ENCODE peak calls at places on chromosomes 7 and 10, in eight cellular contexts. V is GM12878, A is HepG2, Z is endothelial cell of umbilical vein, T is HCT116, S is H1, X is K562, R is SK-N-MC. K is an unnamed sample.

GRCh38 chr7:138116156-138116555 is 39.9 kb downstream of the AKR1D1 start:
- DNase-seq in T (no peak), V (no peak), A (no peak), S (no peak), Z (no peak), X (no peak), R (no peak), K (no peak)

GRCh38 chr10:102918817-102919236 is 733 bp downstream of the CNNM2 start:
- DNase-seq in V (no peak), S (no peak), X (peak), R (no peak), T (no peak), A (peak), Z (no peak), K (peak)

GRCh38 chr7:153404781-153405279 is 645.3 kb downstream of the ACTR3B start:
- DNase-seq in A (no peak), S (no peak), R (no peak), V (no peak), Z (no peak), X (no peak), T (no peak), K (no peak)

GRCh38 chr7:83908526-83908925 is 259.6 kb upstream of the SEMA3E start:
- DNase-seq in T (no peak), V (no peak), A (no peak), X (no peak), Z (no peak), R (no peak), S (no peak), K (no peak)

GRCh38 chr10:71854031-71854430 is 3.0 kb upstream of the PSAP start:
- DNase-seq in A (no peak), Z (no peak), V (no peak), X (peak), T (no peak), S (no peak), R (no peak), K (no peak)

GRCh38 chr7:99459087-99459486 is 6.9 kb downstream of the ATP5MF start:
- DNase-seq in R (no peak), Z (peak), V (no peak), X (peak), S (no peak), T (no peak), A (peak), K (peak)

GRCh38 chr10:123146013-123146891 is 1.7 kb upstream of the HMX2 start:
- DNase-seq in Z (no peak), X (no peak), V (no peak), T (no peak), S (no peak), A (no peak), R (no peak), K (peak)

GRCh38 chr7:16708980-16709379 is 44.6 kb upstream of the TSPAN13 start:
- DNase-seq in X (peak), S (no peak), A (no peak), Z (peak), R (no peak), T (no peak), V (no peak), K (peak)

GRCh38 chr10:111835562-111835961 is 348.0 kb downstream of the GPAM start:
- DNase-seq in R (no peak), S (no peak), Z (no peak), X (no peak), A (no peak), T (no peak), V (no peak), K (no peak)

GRCh38 chr7:50781894-50782293 is 802 bp downstream of the GRB10 start:
- DNase-seq in Z (no peak), X (no peak), V (no peak), S (no peak), A (no peak), T (no peak), R (no peak), K (no peak)

GRCh38 chr7:1086588-1087461 is 1.1 kb upstream of the GPER1 start:
- DNase-seq in A (peak), X (peak), V (no peak), S (peak), T (peak), R (no peak), Z (peak), K (peak)

GRCh38 chr7:117169907-117170306 is 153.0 kb downstream of the WNT2 start:
- DNase-seq in X (no peak), A (no peak), V (no peak), T (no peak), Z (peak), R (no peak), S (no peak), K (no peak)

GRCh38 chr7:51040777-51041176 is 258.1 kb upstream of the GRB10 start:
- DNase-seq in A (no peak), V (no peak), R (no peak), Z (no peak), S (no peak), X (no peak), T (no peak), K (no peak)

DNA sequence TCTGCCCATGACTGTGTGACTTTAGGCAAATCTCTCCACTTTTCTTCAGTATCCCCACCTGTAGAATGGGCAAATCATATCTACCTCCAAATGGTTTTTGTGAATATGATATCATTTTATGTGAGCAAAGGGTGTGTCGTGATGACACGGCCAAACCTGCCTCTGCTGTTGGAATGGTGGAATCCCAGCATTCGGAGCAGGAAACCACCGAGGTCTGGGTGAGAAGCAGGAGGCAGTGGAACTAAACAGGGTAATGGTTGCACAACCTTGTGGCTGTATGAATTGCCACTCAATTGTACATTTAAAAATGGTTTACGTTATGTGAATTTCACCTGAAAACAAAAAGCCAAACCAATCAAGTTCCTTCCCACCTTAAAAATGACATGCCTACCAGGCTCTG is 131.4 kb upstream of the ZMIZ1 start:
- DNase-seq in S (no peak), Z (no peak), R (no peak), T (no peak), A (no peak), V (no peak), X (no peak), K (no peak)
- TF ChIP-seq POLR2AphosphoS5 in S (no peak), Z (no peak), R (no peak), T (no peak), A (no peak), V (no peak), X (no peak), K (no peak)

GRCh38 chr10:120833222-120833928 is 17.8 kb upstream of the WDR11 start:
- DNase-seq in V (no peak), X (no peak), Z (no peak), A (no peak), T (no peak), R (no peak), S (no peak), K (no peak)
- TF ChIP-seq EZH2 in V (no peak), X (no peak), Z (no peak), A (no peak), T (no peak), R (no peak), S (no peak), K (no peak)

GRCh38 chr10:101694056-101694673 is 805 bp downstream of the FBXW4 start:
- DNase-seq in S (no peak), A (peak), R (no peak), V (no peak), X (peak), Z (peak), T (no peak), K (peak)
- TF ChIP-seq POLR2AphosphoS5 in S (peak), A (no peak), R (peak), V (peak), X (peak), Z (peak), T (peak), K (peak)

GRCh38 chr7:27189560-27190283 is 4.7 kb upstream of the HOXA11 start:
- DNase-seq in X (no peak), Z (no peak), R (no peak), V (no peak), S (no peak), T (no peak), A (no peak), K (no peak)
- TF ChIP-seq EZH2 in X (no peak), Z (no peak), R (no peak), V (peak), S (no peak), T (no peak), A (no peak), K (peak)

GRCh38 chr7:8260871-8261707 is 878 bp downstream of the ICA1 start:
- DNase-seq in X (peak), R (no peak), Z (peak), V (no peak), S (no peak), T (no peak), A (no peak), K (peak)
- TF ChIP-seq POLR2AphosphoS5 in X (no peak), R (no peak), Z (peak), V (no peak), S (no peak), T (no peak), A (no peak), K (no peak)

DNA sequence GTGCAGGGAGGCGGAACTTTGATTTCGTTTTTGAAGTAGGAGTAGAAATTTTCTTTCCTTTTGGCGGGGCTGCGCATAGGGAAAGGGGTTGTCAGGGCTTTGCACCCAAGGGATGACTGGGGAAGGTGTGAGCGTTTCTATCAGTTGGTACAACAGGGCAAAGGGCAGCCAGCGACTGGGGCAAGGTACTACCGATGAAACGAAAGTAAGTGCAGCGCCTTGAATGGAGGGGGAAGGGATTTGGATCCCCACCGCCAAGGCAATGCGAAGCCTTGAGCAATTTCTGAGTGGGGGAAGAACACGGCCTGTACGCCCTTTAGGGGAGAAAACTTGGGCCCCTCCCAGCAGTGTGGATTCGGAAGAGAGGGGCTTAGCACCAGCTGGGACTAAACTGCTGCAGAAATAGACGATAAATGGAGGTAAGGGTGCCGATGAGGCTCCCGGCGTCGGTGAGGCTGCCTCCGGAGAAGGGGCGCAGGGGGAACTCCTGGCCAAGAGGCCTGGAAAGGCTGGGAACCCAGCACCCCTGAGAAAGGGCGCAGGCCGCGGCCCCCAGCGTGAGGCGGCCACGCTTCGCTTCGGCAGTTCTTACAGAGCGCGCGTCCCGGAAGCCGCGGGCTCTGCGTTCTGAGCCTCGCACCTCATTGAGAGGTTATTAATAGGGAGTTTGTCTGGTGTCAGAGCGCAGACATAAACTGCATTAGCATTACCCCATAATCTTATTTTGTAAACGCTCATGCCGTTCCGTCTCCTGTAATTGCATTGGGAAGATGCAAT is 10.0 kb upstream of the TLX1 start:
- DNase-seq in A (no peak), T (no peak), S (no peak), V (no peak), R (no peak), Z (no peak), X (no peak), K (no peak)
- TF ChIP-seq EZH2 in A (no peak), T (no peak), S (peak), V (no peak), R (no peak), Z (peak), X (no peak), K (peak)

GRCh38 chr10:76733441-76733840 is 904.2 kb downstream of the KCNMA1 start:
- DNase-seq in A (no peak), S (no peak), T (no peak), X (no peak), V (no peak), R (no peak), Z (no peak), K (no peak)

GRCh38 chr10:76736848-76737495 is 900.6 kb downstream of the KCNMA1 start:
- DNase-seq in R (no peak), V (no peak), T (no peak), S (no peak), A (no peak), X (no peak), Z (no peak), K (no peak)

GRCh38 chr10:76738991-76739390 is 898.6 kb downstream of the KCNMA1 start:
- DNase-seq in S (no peak), A (no peak), Z (no peak), V (no peak), X (no peak), R (no peak), T (no peak), K (no peak)

GRCh38 chr10:76732306-76732705 is 905.3 kb downstream of the KCNMA1 start:
- DNase-seq in T (no peak), Z (no peak), A (no peak), R (no peak), V (no peak), X (no peak), S (no peak), K (no peak)

DNA sequence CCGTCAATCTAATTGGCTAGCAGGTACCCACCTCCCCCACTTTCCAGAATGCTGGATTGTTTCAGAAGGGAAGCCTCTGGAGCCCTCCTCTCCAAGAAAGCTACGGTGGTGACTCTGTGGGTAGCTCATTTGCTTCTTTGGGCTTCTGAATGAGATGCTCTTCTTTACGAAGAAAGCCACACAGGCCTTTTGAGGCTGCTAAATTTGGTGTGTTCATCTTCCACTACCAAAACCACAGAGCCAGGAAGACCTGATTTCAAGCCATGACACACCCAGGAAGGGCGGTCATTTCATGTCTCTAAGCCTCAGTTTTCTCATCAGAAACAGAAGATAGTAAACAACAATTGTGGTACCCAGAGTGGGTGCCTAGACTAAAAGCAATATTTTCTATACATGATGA is 901.2 kb downstream of the KCNMA1 start:
- DNase-seq in R (no peak), T (no peak), V (no peak), A (no peak), X (no peak), S (no peak), Z (no peak), K (no peak)
- TF ChIP-seq POLR2AphosphoS5 in R (no peak), T (no peak), V (no peak), A (no peak), X (no peak), S (no peak), Z (no peak), K (no peak)

DNA sequence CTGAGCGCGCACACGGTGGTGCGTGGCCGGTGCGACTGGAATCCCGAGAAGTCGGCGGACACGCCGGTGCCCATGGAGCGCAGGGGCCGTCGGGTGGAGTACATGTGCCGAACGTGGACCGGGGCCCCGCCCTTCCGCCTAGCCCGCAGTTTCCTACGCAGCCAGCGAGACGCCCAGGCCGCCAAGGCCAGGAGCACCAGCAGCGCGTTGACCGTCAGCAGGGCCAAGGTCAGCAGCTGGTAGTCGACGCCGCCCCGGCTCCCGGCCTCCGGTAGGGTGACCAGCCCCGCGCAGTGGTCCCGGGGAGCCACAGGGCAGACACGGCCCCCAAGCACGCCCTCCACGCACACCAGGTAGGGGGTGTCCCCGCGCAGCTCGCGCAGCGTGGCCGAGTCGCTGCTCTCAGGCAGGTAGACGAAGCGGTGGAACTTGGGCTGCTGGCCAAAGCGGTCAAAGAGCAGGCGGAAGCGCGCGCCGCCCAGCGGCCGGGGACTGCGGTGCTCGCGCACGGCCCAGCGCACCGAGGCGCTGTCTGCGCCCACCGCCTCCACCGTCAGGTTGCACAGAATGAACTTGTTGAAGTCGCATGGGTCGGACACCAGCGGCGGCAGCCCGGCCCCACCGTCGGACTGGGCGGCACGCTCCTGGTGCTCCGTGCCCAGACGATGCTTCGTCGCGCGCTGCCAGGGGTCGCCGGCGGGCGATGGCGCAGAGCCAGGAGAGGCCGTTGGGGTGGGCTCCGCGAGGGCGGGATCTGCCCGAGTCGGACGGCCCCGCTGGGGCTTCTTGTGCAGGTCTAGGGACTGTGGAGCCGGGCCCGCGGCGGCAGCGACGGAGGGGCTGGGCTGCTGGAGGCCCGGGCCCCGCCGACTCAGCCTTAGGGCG is 2.2 kb downstream of the TRIL start:
- DNase-seq in T (no peak), A (peak), V (no peak), X (no peak), Z (peak), S (no peak), R (no peak), K (peak)
- TF ChIP-seq EZH2 in T (no peak), A (no peak), V (no peak), X (no peak), Z (no peak), S (no peak), R (no peak), K (no peak)